ENCODE peak calls at places on chromosomes 7 and 10, in seven cellular contexts. One of them, this sample, is unnamed.

GRCh38 chr7:1394371-1394770 is 64.9 kb downstream of the MICALL2 start:
- DNase-seq in GM12878: no peak
- DNase-seq in Panc1: no peak
- DNase-seq in HCT116: no peak
- DNase-seq in K562: no peak
- DNase-seq in H1: no peak
- DNase-seq in HepG2: no peak
- DNase-seq in this sample: no peak

GRCh38 chr10:22453320-22453719 is 108.0 kb downstream of the SPAG6 start:
- DNase-seq in GM12878: no peak
- DNase-seq in Panc1: no peak
- DNase-seq in HCT116: no peak
- DNase-seq in K562: no peak
- DNase-seq in H1: no peak
- DNase-seq in HepG2: no peak
- DNase-seq in this sample: no peak

GRCh38 chr10:103493911-103494877 is 689 bp downstream of the NEURL1 start:
- DNase-seq in GM12878: no peak
- DNase-seq in Panc1: no peak
- DNase-seq in HCT116: no peak
- DNase-seq in K562: no peak
- DNase-seq in H1: no peak
- DNase-seq in HepG2: no peak
- DNase-seq in this sample: peak; percentile 78

GRCh38 chr7:68441610-68442009 is 1156.7 kb upstream of the AUTS2 start:
- DNase-seq in GM12878: no peak
- DNase-seq in Panc1: no peak
- DNase-seq in HCT116: no peak
- DNase-seq in K562: no peak
- DNase-seq in H1: no peak
- DNase-seq in HepG2: no peak
- DNase-seq in this sample: no peak

GRCh38 chr7:38506756-38507155 is 124.4 kb downstream of the AMPH start:
- DNase-seq in GM12878: no peak
- DNase-seq in Panc1: no peak
- DNase-seq in HCT116: no peak
- DNase-seq in K562: no peak
- DNase-seq in H1: no peak
- DNase-seq in HepG2: no peak
- DNase-seq in this sample: no peak

GRCh38 chr10:126387041-126387908 is 1.0 kb downstream of the ADAM12 start:
- DNase-seq in GM12878: no peak
- DNase-seq in Panc1: no peak
- DNase-seq in HCT116: no peak
- DNase-seq in K562: peak; percentile 17
- DNase-seq in H1: no peak
- DNase-seq in HepG2: no peak
- DNase-seq in this sample: peak; percentile 80

GRCh38 chr7:115491744-115492380 is 538.7 kb downstream of the TFEC start:
- DNase-seq in GM12878: no peak
- DNase-seq in Panc1: no peak
- DNase-seq in HCT116: no peak
- DNase-seq in K562: no peak
- DNase-seq in H1: no peak
- DNase-seq in HepG2: no peak
- DNase-seq in this sample: no peak

GRCh38 chr7:98771519-98772241 is 98.1 kb downstream of the TMEM130 start:
- DNase-seq in GM12878: peak; percentile 35
- DNase-seq in Panc1: no peak
- DNase-seq in HCT116: no peak
- DNase-seq in K562: no peak
- DNase-seq in H1: no peak
- DNase-seq in HepG2: peak; percentile 42
- DNase-seq in this sample: no peak

GRCh38 chr7:94908204-94909022 is 1.0 kb downstream of the PPP1R9A start:
- DNase-seq in GM12878: no peak
- DNase-seq in Panc1: no peak
- DNase-seq in HCT116: peak; percentile 16
- DNase-seq in K562: no peak
- DNase-seq in H1: peak; percentile 38
- DNase-seq in HepG2: peak; percentile 54
- DNase-seq in this sample: peak; percentile 64

GRCh38 chr10:142371-142770 is 7.1 kb downstream of the ZMYND11 start:
- DNase-seq in GM12878: no peak
- DNase-seq in Panc1: no peak
- DNase-seq in HCT116: no peak
- DNase-seq in K562: no peak
- DNase-seq in H1: no peak
- DNase-seq in HepG2: no peak
- DNase-seq in this sample: no peak

GRCh38 chr10:13787015-13787421 is 200.3 kb downstream of the PRPF18 start:
- DNase-seq in GM12878: peak; percentile 73
- DNase-seq in Panc1: no peak
- DNase-seq in HCT116: no peak
- DNase-seq in K562: no peak
- DNase-seq in H1: no peak
- DNase-seq in HepG2: no peak
- DNase-seq in this sample: no peak

GRCh38 chr10:109838592-109839244 is 84.6 kb downstream of the XPNPEP1 start:
- DNase-seq in GM12878: no peak
- DNase-seq in Panc1: no peak
- DNase-seq in HCT116: no peak
- DNase-seq in K562: peak; percentile 3
- DNase-seq in H1: no peak
- DNase-seq in HepG2: peak; percentile 11
- DNase-seq in this sample: no peak

GRCh38 chr7:113026941-113027340 is 59.7 kb downstream of the GPR85 start:
- DNase-seq in GM12878: no peak
- DNase-seq in Panc1: no peak
- DNase-seq in HCT116: no peak
- DNase-seq in K562: no peak
- DNase-seq in H1: no peak
- DNase-seq in HepG2: no peak
- DNase-seq in this sample: no peak

GRCh38 chr10:124518366-124518765 is 56.7 kb downstream of the LHPP start:
- DNase-seq in GM12878: no peak
- DNase-seq in Panc1: no peak
- DNase-seq in HCT116: no peak
- DNase-seq in K562: no peak
- DNase-seq in H1: no peak
- DNase-seq in HepG2: no peak
- DNase-seq in this sample: no peak

GRCh38 chr7:78702770-78703169 is 750.7 kb downstream of the MAGI2 start:
- DNase-seq in GM12878: no peak
- DNase-seq in Panc1: peak; percentile 88
- DNase-seq in HCT116: no peak
- DNase-seq in K562: no peak
- DNase-seq in H1: no peak
- DNase-seq in HepG2: no peak
- DNase-seq in this sample: no peak

GRCh38 chr10:123909866-123910265 is 18.3 kb upstream of the CPXM2 start:
- DNase-seq in GM12878: no peak
- DNase-seq in Panc1: no peak
- DNase-seq in HCT116: no peak
- DNase-seq in K562: no peak
- DNase-seq in H1: no peak
- DNase-seq in HepG2: no peak
- DNase-seq in this sample: no peak

GRCh38 chr7:12729112-12729511 is 41.7 kb downstream of the ARL4A start:
- DNase-seq in GM12878: no peak
- DNase-seq in Panc1: no peak
- DNase-seq in HCT116: no peak
- DNase-seq in K562: peak; percentile 82
- DNase-seq in H1: peak; percentile 41
- DNase-seq in HepG2: peak; percentile 18
- DNase-seq in this sample: peak; percentile 66

GRCh38 chr7:92042056-92042737 is 92.1 kb downstream of the CYP51A1 start:
- DNase-seq in GM12878: no peak
- DNase-seq in Panc1: no peak
- DNase-seq in HCT116: no peak
- DNase-seq in K562: no peak
- DNase-seq in H1: no peak
- DNase-seq in HepG2: peak; percentile 96
- DNase-seq in this sample: no peak

GRCh38 chr10:114239117-114239993 is at the start of gene VWA2:
- DNase-seq in GM12878: no peak
- DNase-seq in Panc1: no peak
- DNase-seq in HCT116: no peak
- DNase-seq in K562: no peak
- DNase-seq in H1: no peak
- DNase-seq in HepG2: no peak
- DNase-seq in this sample: no peak

GRCh38 chr10:93288679-93289634 is 193.2 kb downstream of the MYOF start:
- DNase-seq in GM12878: no peak
- DNase-seq in Panc1: peak; percentile 60
- DNase-seq in HCT116: peak; percentile 78
- DNase-seq in K562: peak; percentile 69
- DNase-seq in H1: peak; percentile 85
- DNase-seq in HepG2: peak; percentile 74
- DNase-seq in this sample: peak; percentile 77

GRCh38 chr10:34327184-34327583 is 487.9 kb downstream of the PARD3 start:
- DNase-seq in GM12878: no peak
- DNase-seq in Panc1: no peak
- DNase-seq in HCT116: no peak
- DNase-seq in K562: no peak
- DNase-seq in H1: no peak
- DNase-seq in HepG2: no peak
- DNase-seq in this sample: peak; percentile 41

GRCh38 chr10:17951868-17952371 is at the start of gene SLC39A12:
- DNase-seq in GM12878: no peak
- DNase-seq in Panc1: no peak
- DNase-seq in HCT116: no peak
- DNase-seq in K562: no peak
- DNase-seq in H1: no peak
- DNase-seq in HepG2: no peak
- DNase-seq in this sample: no peak

GRCh38 chr10:12018438-12019342 is 23.9 kb downstream of the UPF2 start:
- DNase-seq in GM12878: no peak
- DNase-seq in Panc1: no peak
- DNase-seq in HCT116: no peak
- DNase-seq in K562: no peak
- DNase-seq in H1: no peak
- DNase-seq in HepG2: no peak
- DNase-seq in this sample: no peak

GRCh38 chr10:80500572-80501380 is 36.9 kb upstream of the SH2D4B start:
- DNase-seq in GM12878: peak; percentile 34
- DNase-seq in Panc1: no peak
- DNase-seq in HCT116: no peak
- DNase-seq in K562: peak; percentile 47
- DNase-seq in H1: no peak
- DNase-seq in HepG2: no peak
- DNase-seq in this sample: no peak

DNA sequence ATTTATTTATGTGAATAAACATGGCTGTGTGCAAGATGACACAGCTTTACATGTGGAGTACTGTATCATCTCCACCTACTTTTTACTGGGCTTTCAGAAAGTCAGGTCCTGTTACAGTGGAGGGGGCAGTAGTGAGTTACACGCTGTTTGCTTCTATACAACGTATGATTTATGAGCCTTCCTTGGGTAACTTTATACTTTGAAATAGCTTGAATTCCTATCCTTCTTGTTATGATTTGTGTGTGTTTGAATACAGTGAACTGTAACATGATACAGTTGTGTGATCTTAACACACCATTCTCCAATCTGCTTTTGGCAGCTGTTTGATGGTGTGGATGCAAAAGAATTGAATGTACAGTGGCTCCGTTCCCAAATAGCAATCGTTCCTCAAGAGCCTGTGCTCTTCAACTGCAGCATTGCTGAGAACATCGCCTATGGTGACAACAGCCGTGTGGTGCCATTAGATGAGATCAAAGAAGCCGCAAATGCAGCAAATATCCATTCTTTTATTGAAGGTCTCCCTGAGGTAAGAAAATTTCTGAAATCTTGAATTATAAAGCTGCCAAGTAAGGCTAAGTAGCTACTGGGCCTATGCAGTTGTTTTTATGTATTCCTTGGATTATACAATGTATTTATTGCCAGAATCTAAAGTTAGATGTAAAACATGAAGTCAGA is 41.6 kb downstream of the SP8 start:
- DNase-seq in GM12878: no peak
- DNase-seq in Panc1: no peak
- DNase-seq in HCT116: peak; percentile 33
- DNase-seq in K562: peak; percentile 10
- DNase-seq in H1: no peak
- DNase-seq in HepG2: no peak
- DNase-seq in this sample: no peak
- TF ChIP-seq SIN3A in GM12878: no peak
- TF ChIP-seq SIN3A in Panc1: no peak
- TF ChIP-seq SIN3A in HCT116: no peak
- TF ChIP-seq SIN3A in K562: no peak
- TF ChIP-seq SIN3A in H1: no peak
- TF ChIP-seq SIN3A in HepG2: no peak
- TF ChIP-seq SIN3A in this sample: no peak

GRCh38 chr7:21960922-21961321 is 15.2 kb upstream of the CDCA7L start:
- DNase-seq in GM12878: no peak
- DNase-seq in Panc1: no peak
- DNase-seq in HCT116: no peak
- DNase-seq in K562: no peak
- DNase-seq in H1: no peak
- DNase-seq in HepG2: no peak
- DNase-seq in this sample: no peak
- TF ChIP-seq SIN3A in GM12878: no peak
- TF ChIP-seq SIN3A in Panc1: no peak
- TF ChIP-seq SIN3A in HCT116: no peak
- TF ChIP-seq SIN3A in K562: no peak
- TF ChIP-seq SIN3A in H1: no peak
- TF ChIP-seq SIN3A in HepG2: no peak
- TF ChIP-seq SIN3A in this sample: no peak

DNA sequence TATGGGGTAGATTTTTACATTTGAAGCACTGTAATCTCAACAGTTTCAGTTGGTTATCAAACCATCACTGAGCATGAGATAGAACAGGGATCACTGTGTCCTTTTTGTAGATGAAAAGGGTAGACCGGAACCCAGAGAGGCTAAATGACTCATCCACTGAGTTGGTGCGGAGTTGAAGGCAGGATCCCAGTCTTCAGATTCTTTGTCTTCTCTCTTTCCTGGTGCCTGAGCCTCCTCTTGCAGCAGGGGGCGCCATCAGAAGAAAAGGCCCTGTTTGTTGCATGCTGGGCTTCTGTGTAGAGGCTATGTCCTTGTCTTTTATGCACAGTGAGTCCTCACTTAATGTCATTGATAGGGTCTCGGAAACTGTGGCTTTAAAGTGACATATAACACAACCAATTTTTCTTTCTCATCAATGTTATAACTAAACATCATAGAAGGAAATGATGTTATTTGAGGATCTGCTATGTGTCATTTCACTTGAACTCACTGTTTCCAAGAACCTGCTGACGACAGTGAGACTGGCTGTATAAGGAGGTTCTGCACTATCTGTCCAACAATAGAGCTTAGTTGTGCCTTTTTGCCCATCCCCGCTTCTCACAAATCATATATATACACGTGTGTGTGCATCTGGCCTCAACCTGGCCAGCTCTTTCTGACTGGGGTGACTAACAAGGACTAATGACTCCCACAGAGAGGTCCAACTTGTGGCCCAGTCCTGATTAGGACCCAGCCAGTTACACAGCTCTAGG is 14.3 kb downstream of the ZNF282 start:
- DNase-seq in GM12878: no peak
- DNase-seq in Panc1: peak; percentile 38
- DNase-seq in HCT116: peak; percentile 40
- DNase-seq in K562: peak; percentile 84
- DNase-seq in H1: peak; percentile 51
- DNase-seq in HepG2: peak; percentile 44
- DNase-seq in this sample: peak; percentile 83
- TF ChIP-seq SIN3A in GM12878: no peak
- TF ChIP-seq SIN3A in Panc1: no peak
- TF ChIP-seq SIN3A in HCT116: no peak
- TF ChIP-seq SIN3A in K562: no peak
- TF ChIP-seq SIN3A in H1: no peak
- TF ChIP-seq SIN3A in HepG2: no peak
- TF ChIP-seq SIN3A in this sample: no peak

GRCh38 chr7:101562531-101563197 is 66.4 kb downstream of the MYL10 start:
- DNase-seq in GM12878: no peak
- DNase-seq in Panc1: no peak
- DNase-seq in HCT116: no peak
- DNase-seq in K562: peak; percentile 19
- DNase-seq in H1: no peak
- DNase-seq in HepG2: no peak
- DNase-seq in this sample: no peak
- TF ChIP-seq SIN3A in GM12878: no peak
- TF ChIP-seq SIN3A in Panc1: no peak
- TF ChIP-seq SIN3A in HCT116: no peak
- TF ChIP-seq SIN3A in K562: no peak
- TF ChIP-seq SIN3A in H1: no peak
- TF ChIP-seq SIN3A in HepG2: no peak
- TF ChIP-seq SIN3A in this sample: no peak

This sample was measured in SK-N-SH.